ENCODE peak calls at places on chromosomes 13 and 19, in five cellular contexts. K is K562, X is H1, Z is esophagus muscularis mucosa, F is sigmoid colon. N is an unnamed sample.
A peak's percentile ranks its signal among the peaks of the same experiment; 100 is the strongest.

GRCh38 chr19:35557539-35558399 is 5.7 kb downstream of the ATP4A start:
- DNase-seq in K (peak; percentile 94), X (peak; percentile 99), Z (no peak), F (no peak), N (peak; percentile 73)

GRCh38 chr13:78589206-78589605 is 14.1 kb downstream of the POU4F1 start:
- DNase-seq in K (no peak), X (peak; percentile 89), Z (no peak), F (no peak), N (no peak)

GRCh38 chr13:35996360-35996759 is 134.8 kb downstream of the DCLK1 start:
- DNase-seq in K (no peak), X (no peak), Z (peak; percentile 68), F (no peak), N (no peak)

GRCh38 chr13:83168575-83168974 is 713.7 kb downstream of the SLITRK1 start:
- DNase-seq in K (no peak), X (no peak), Z (no peak), F (no peak), N (no peak)

GRCh38 chr19:14141041-14141440 is 4.7 kb upstream of the ASF1B start:
- DNase-seq in K (no peak), X (no peak), Z (no peak), F (no peak), N (no peak)

GRCh38 chr13:20431080-20431479 is 94.6 kb downstream of the CRYL1 start:
- DNase-seq in K (no peak), X (no peak), Z (no peak), F (no peak), N (no peak)

GRCh38 chr19:14559916-14560775 is 11.7 kb downstream of the NDUFB7 start:
- DNase-seq in K (no peak), X (no peak), Z (no peak), F (no peak), N (no peak)

GRCh38 chr13:25687622-25688225 is 315.9 kb downstream of the ATP8A2 start:
- DNase-seq in K (no peak), X (no peak), Z (no peak), F (no peak), N (no peak)

GRCh38 chr19:35977446-35978222 is 17.4 kb upstream of the SDHAF1 start:
- DNase-seq in K (peak; percentile 71), X (peak; percentile 86), Z (no peak), F (no peak), N (no peak)

GRCh38 chr13:109630281-109630680 is 156.1 kb downstream of the IRS2 start:
- DNase-seq in K (no peak), X (no peak), Z (no peak), F (no peak), N (no peak)

GRCh38 chr13:36258831-36259230 is 38.8 kb downstream of the CCDC169 start:
- DNase-seq in K (no peak), X (no peak), Z (no peak), F (no peak), N (no peak)

GRCh38 chr19:13143135-13143534 is 7.0 kb downstream of the STX10 start:
- DNase-seq in K (no peak), X (no peak), Z (no peak), F (no peak), N (no peak)

GRCh38 chr19:58079792-58080191 is 18.2 kb downstream of the ZSCAN18 start:
- DNase-seq in K (no peak), X (no peak), Z (no peak), F (no peak), N (no peak)

DNA sequence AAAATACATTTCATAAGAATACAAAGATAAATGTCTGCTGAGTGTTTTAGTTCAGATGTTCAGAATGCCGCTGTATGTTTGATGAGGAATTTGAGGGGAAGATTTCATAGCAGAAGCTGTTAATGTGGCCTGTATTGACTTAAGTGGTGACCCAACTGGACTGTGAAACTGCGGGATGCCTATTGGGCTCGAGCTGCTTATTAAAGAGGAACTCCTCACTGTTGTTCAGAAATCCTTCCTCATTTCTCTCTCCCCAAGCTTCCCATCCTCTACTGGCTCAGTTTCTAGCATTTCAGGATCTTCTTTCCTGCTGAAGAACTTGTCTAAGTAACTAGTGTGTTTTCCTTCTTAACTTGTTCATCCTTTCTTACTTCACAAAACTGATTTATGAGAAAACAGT is 20.4 kb downstream of the DGKH start:
- DNase-seq in K (no peak), X (no peak), Z (no peak), F (no peak), N (no peak)
- TF ChIP-seq EP300 in K (no peak), X (no peak), Z (no peak), F (no peak), N (no peak)

GRCh38 chr13:113820813-113821651 is 42.8 kb downstream of the GAS6 start:
- DNase-seq in K (peak; percentile 43), X (no peak), Z (peak; percentile 96), F (peak; percentile 96), N (no peak)
- TF ChIP-seq POLR2AphosphoS5 in K (no peak), X (no peak), Z (peak; percentile 89), F (peak; percentile 89), N (peak; percentile 47)

GRCh38 chr19:3708207-3708931 is at the start of gene TJP3:
- DNase-seq in K (no peak), X (peak; percentile 61), Z (no peak), F (no peak), N (peak; percentile 85)
- TF ChIP-seq EP300 in K (no peak), X (no peak), Z (no peak), F (no peak), N (no peak)

GRCh38 chr19:7861619-7862412 is 12.4 kb downstream of the PRR36 start:
- DNase-seq in K (no peak), X (no peak), Z (no peak), F (no peak), N (no peak)

GRCh38 chr19:7864719-7865074 is 9.5 kb downstream of the PRR36 start:
- DNase-seq in K (no peak), X (no peak), Z (no peak), F (no peak), N (no peak)

GRCh38 chr19:7863971-7864718 is 10.0 kb downstream of the PRR36 start:
- DNase-seq in K (no peak), X (no peak), Z (no peak), F (no peak), N (no peak)

GRCh38 chr19:7862413-7862951 is 11.7 kb downstream of the PRR36 start:
- DNase-seq in K (peak; percentile 98), X (peak; percentile 99), Z (no peak), F (no peak), N (peak; percentile 57)

GRCh38 chr19:7863157-7863970 is 10.8 kb downstream of the PRR36 start:
- DNase-seq in K (no peak), X (peak; percentile 82), Z (no peak), F (no peak), N (no peak)
- TF ChIP-seq POLR2AphosphoS5 in K (no peak), X (no peak), Z (no peak), F (no peak), N (no peak)

GRCh38 chr19:47255947-47256687 is at the start of gene CCDC9:
- DNase-seq in K (no peak), X (peak; percentile 96), Z (peak; percentile 99), F (peak; percentile 99), N (peak; percentile 98)
- TF ChIP-seq EP300 in K (peak; percentile 34), X (peak; percentile 81), Z (no peak), F (peak; percentile 90), N (peak; percentile 2)

GRCh38 chr13:106151056-106151699 is 384.3 kb downstream of the EFNB2 start:
- DNase-seq in K (no peak), X (no peak), Z (no peak), F (no peak), N (no peak)

GRCh38 chr13:106153876-106154275 is 381.6 kb downstream of the EFNB2 start:
- DNase-seq in K (no peak), X (no peak), Z (no peak), F (no peak), N (no peak)

GRCh38 chr13:106155411-106155810 is 380.1 kb downstream of the EFNB2 start:
- DNase-seq in K (no peak), X (no peak), Z (no peak), F (no peak), N (no peak)

GRCh38 chr13:106153041-106153440 is 382.4 kb downstream of the EFNB2 start:
- DNase-seq in K (no peak), X (no peak), Z (no peak), F (no peak), N (no peak)

GRCh38 chr13:106152047-106152446 is 383.4 kb downstream of the EFNB2 start:
- DNase-seq in K (no peak), X (no peak), Z (no peak), F (no peak), N (no peak)
- TF ChIP-seq POLR2AphosphoS5 in K (no peak), X (no peak), Z (no peak), F (no peak), N (no peak)

GRCh38 chr13:46111151-46111550 is 6.3 kb upstream of the CPB2 start:
- DNase-seq in K (no peak), X (no peak), Z (no peak), F (no peak), N (no peak)

GRCh38 chr13:46106839-46107371 is 2.1 kb upstream of the CPB2 start:
- DNase-seq in K (no peak), X (no peak), Z (no peak), F (no peak), N (no peak)

GRCh38 chr13:46113596-46113995 is 8.8 kb upstream of the CPB2 start:
- DNase-seq in K (no peak), X (no peak), Z (no peak), F (no peak), N (no peak)

GRCh38 chr13:46104868-46105267 is at the start of gene CPB2:
- DNase-seq in K (no peak), X (no peak), Z (no peak), F (no peak), N (no peak)

DNA sequence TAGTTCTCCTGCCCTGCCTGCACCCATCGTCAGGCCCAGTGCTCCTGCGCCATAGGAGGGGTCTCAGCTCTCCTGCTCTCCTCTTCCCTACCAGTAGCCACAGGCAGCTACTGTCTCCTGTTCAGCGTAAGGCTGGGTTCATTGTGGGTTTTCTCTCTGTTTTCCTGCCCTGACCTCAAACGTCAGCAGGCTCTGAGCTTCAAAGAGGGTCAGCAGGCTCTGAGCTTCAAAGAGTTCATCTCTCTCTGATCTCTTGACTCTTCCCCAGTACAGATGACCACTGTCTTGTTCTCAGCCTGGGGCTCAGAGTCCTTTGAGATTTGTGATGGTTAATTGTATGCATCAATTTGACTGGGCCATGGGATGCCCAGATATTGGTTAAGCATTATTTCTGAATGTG is 4.6 kb upstream of the CPB2 start:
- DNase-seq in K (no peak), X (no peak), Z (no peak), F (no peak), N (no peak)
- TF ChIP-seq EP300 in K (no peak), X (no peak), Z (no peak), F (no peak), N (no peak)

GRCh38 chr19:16202320-16203255 is 4.9 kb downstream of the AP1M1 start:
- DNase-seq in K (no peak), X (no peak), Z (no peak), F (peak; percentile 46), N (no peak)
- TF ChIP-seq POLR2AphosphoS5 in K (no peak), X (no peak), Z (no peak), F (no peak), N (no peak)

N was measured in stomach.